ENCODE peak calls at places on chromosomes 2 and 18, in eight cellular contexts. W is activated naive CD4-positive, alpha-beta T cell; J is NCI-H69; Z is stimulated activated CD4-positive, alpha-beta T cell treated with anti-CD3 and anti-CD28 coated beads, TNF-alpha, amount 100 ng/mL, for 48 hours; R is LoVo; O is left cardiac atrium; F is lower lobe of right lung; E is HCEC 1CT. G is an unnamed sample.

GRCh38 chr2:68831688-68832087 is 39.5 kb downstream of the BMP10 start:
- DNase-seq in J (no peak), F (no peak), R (no peak), E (peak), Z (no peak), O (peak), W (no peak), G (no peak)

GRCh38 chr18:55587341-55588000 is 521 bp downstream of the TCF4 start:
- DNase-seq in O (peak), R (no peak), Z (no peak), J (peak), E (peak), W (no peak), F (no peak), G (peak)

GRCh38 chr2:151619337-151619989 is 114.8 kb downstream of the NEB start:
- DNase-seq in J (no peak), F (no peak), O (peak), E (peak), Z (no peak), R (no peak), W (no peak), G (no peak)

GRCh38 chr18:70334728-70335329 is 46.0 kb downstream of the SOCS6 start:
- DNase-seq in F (no peak), J (peak), O (no peak), E (peak), Z (no peak), W (no peak), R (peak), G (no peak)

GRCh38 chr2:202035941-202036372 is 2.3 kb downstream of the FZD7 start:
- DNase-seq in J (no peak), F (no peak), Z (no peak), E (no peak), O (no peak), W (no peak), R (no peak), G (peak)

GRCh38 chr18:65737346-65737745 is 13.5 kb upstream of the CDH7 start:
- DNase-seq in R (no peak), W (no peak), O (no peak), Z (no peak), J (peak), F (no peak), E (no peak), G (no peak)

GRCh38 chr2:44829771-44830170 is 111.7 kb upstream of the SIX3 start:
- DNase-seq in O (no peak), W (no peak), E (no peak), Z (no peak), F (no peak), R (no peak), J (no peak), G (no peak)

GRCh38 chr2:29293830-29294438 is 178.7 kb downstream of the CLIP4 start:
- DNase-seq in J (no peak), R (peak), E (peak), O (no peak), W (no peak), Z (no peak), F (no peak), G (no peak)

GRCh38 chr2:234491897-234492296 is 5.0 kb downstream of the ARL4C start:
- DNase-seq in W (no peak), E (no peak), Z (no peak), O (no peak), F (no peak), J (no peak), R (no peak), G (no peak)

GRCh38 chr2:157784169-157784822 is 91.8 kb downstream of the ACVR1 start:
- DNase-seq in W (no peak), F (peak), O (peak), Z (no peak), J (peak), E (no peak), R (peak), G (peak)

GRCh38 chr2:112754562-112754961 is 9.8 kb downstream of the CKAP2L start:
- DNase-seq in E (no peak), O (no peak), J (no peak), W (no peak), F (peak), Z (no peak), R (no peak), G (no peak)

GRCh38 chr2:172922294-172922693 is 153.4 kb upstream of the MAP3K20 start:
- DNase-seq in F (no peak), O (no peak), W (no peak), E (no peak), Z (no peak), J (peak), R (no peak), G (no peak)

GRCh38 chr2:178828496-178828895 is 21.3 kb upstream of the TTN start:
- DNase-seq in E (no peak), R (no peak), W (no peak), F (no peak), O (no peak), J (no peak), Z (no peak), G (no peak)

GRCh38 chr2:191167766-191168165 is 17.0 kb upstream of the STAT4 start:
- DNase-seq in F (no peak), W (no peak), E (peak), J (no peak), O (no peak), R (no peak), Z (no peak), G (peak)

GRCh38 chr2:42064417-42064942 is 16.7 kb downstream of the PKDCC start:
- DNase-seq in O (no peak), F (no peak), Z (no peak), R (peak), J (no peak), W (no peak), E (peak), G (no peak)

GRCh38 chr2:194314042-194314441 is 1343.0 kb upstream of the SLC39A10 start:
- DNase-seq in R (no peak), O (no peak), J (no peak), W (no peak), F (no peak), E (no peak), Z (no peak), G (no peak)

GRCh38 chr2:183995632-183996031 is 602.7 kb upstream of the ZNF804A start:
- DNase-seq in F (no peak), Z (no peak), J (peak), R (no peak), W (no peak), O (no peak), E (peak), G (no peak)

GRCh38 chr2:89818873-89819272 is 1127.4 kb downstream of the RPIA start:
- DNase-seq in O (no peak), Z (no peak), R (no peak), J (no peak), W (no peak), F (no peak), E (no peak), G (no peak)

GRCh38 chr2:54772110-54772509 is 48.6 kb downstream of the EML6 start:
- DNase-seq in F (no peak), E (peak), Z (no peak), R (peak), W (no peak), O (no peak), J (no peak), G (no peak)

GRCh38 chr2:159206736-159207380 is 79.6 kb downstream of the WDSUB1 start:
- DNase-seq in R (no peak), J (no peak), E (no peak), O (no peak), F (no peak), W (no peak), Z (no peak), G (no peak)

GRCh38 chr18:59623456-59624383 is 73.5 kb downstream of the CCBE1 start:
- DNase-seq in F (no peak), W (no peak), J (peak), R (no peak), O (no peak), Z (no peak), E (peak), G (no peak)

GRCh38 chr2:25473758-25474335 is 132.1 kb upstream of the DNMT3A start:
- DNase-seq in R (peak), Z (no peak), O (peak), W (no peak), F (peak), E (no peak), J (peak), G (peak)

GRCh38 chr2:39494784-39495251 is 57.7 kb upstream of the MAP4K3 start:
- DNase-seq in R (no peak), F (no peak), Z (no peak), E (peak), J (peak), W (no peak), O (peak), G (peak)

GRCh38 chr2:47069628-47070154 is 85.4 kb downstream of the STPG4 start:
- DNase-seq in F (peak), E (peak), J (no peak), R (peak), W (no peak), Z (no peak), O (peak), G (peak)

GRCh38 chr2:144950874-144951560 is 431.1 kb upstream of the ZEB2 start:
- DNase-seq in F (no peak), Z (no peak), E (peak), R (peak), J (no peak), W (no peak), O (no peak), G (no peak)

GRCh38 chr18:48410095-48410920 is 1.1 kb upstream of the ZBTB7C start:
- DNase-seq in J (peak), W (peak), F (peak), O (peak), R (peak), E (peak), Z (peak), G (peak)

GRCh38 chr2:42227491-42227890 is 58.3 kb downstream of the EML4 start:
- DNase-seq in Z (no peak), O (no peak), W (no peak), J (no peak), R (no peak), E (no peak), F (no peak), G (no peak)